ENCODE peak calls at places on chromosome 22, in eight cellular contexts. M is neural progenitor cell; O is GM12865; I is ovary; K is CD4-positive, alpha-beta T cell; H is AG09319; G is astrocyte of the spinal cord; Z is progenitor cell of endocrine pancreas. C is an unnamed sample.

GRCh38 chr22:49106136-49106930 is 721.3 kb downstream of the BRD1 start:
- DNase-seq in O (no peak), H (no peak), M (peak; percentile 20), G (no peak), I (no peak), Z (no peak), K (no peak), C (no peak)

GRCh38 chr22:47690166-47690565 is 927.7 kb downstream of the TBC1D22A start:
- DNase-seq in O (no peak), H (no peak), K (no peak), M (no peak), G (no peak), I (no peak), Z (no peak), C (no peak)

GRCh38 chr22:46106279-46107022 is 43.9 kb upstream of the PPARA start:
- DNase-seq in K (no peak), I (peak; percentile 60), O (no peak), Z (no peak), H (no peak), G (no peak), M (no peak), C (no peak)

GRCh38 chr22:24089951-24090350 is 78.8 kb downstream of the CABIN1 start:
- DNase-seq in I (no peak), Z (no peak), H (no peak), O (no peak), G (no peak), K (no peak), M (no peak), C (no peak)

GRCh38 chr22:48084041-48084748 is 1321.7 kb downstream of the TBC1D22A start:
- DNase-seq in K (no peak), O (peak; percentile 74), G (no peak), H (no peak), Z (no peak), I (no peak), M (peak; percentile 25), C (no peak)

GRCh38 chr22:23831261-23831660 is 7.5 kb downstream of the DERL3 start:
- DNase-seq in O (no peak), K (no peak), I (peak; percentile 12), H (no peak), G (no peak), M (no peak), Z (no peak), C (no peak)

GRCh38 chr22:22770280-22770871 is 117.2 kb upstream of the IGLL5 start:
- DNase-seq in O (peak; percentile 11), M (peak; percentile 68), H (no peak), I (peak; percentile 49), K (no peak), Z (peak; percentile 68), G (peak; percentile 4), C (no peak)

GRCh38 chr22:30385913-30386312 is 1.3 kb downstream of the RNF215 start:
- DNase-seq in K (no peak), M (no peak), I (no peak), G (no peak), H (no peak), Z (no peak), O (no peak), C (no peak)

GRCh38 chr22:37462983-37463382 is 23.2 kb downstream of the MFNG start:
- DNase-seq in H (no peak), Z (peak; percentile 47), I (no peak), K (no peak), O (no peak), G (peak; percentile 40), M (peak; percentile 86), C (no peak)

GRCh38 chr22:45188779-45189178 is 25.1 kb downstream of the NUP50 start:
- DNase-seq in K (no peak), I (no peak), G (no peak), Z (no peak), H (no peak), O (no peak), M (no peak), C (no peak)

GRCh38 chr22:46501701-46502100 is 35.7 kb downstream of the CELSR1 start:
- DNase-seq in K (no peak), G (peak; percentile 83), M (no peak), O (no peak), Z (no peak), H (peak; percentile 8), I (no peak), C (no peak)

GRCh38 chr22:26709617-26710390 is 52.4 kb downstream of the MIAT start:
- DNase-seq in Z (no peak), K (no peak), I (no peak), G (peak; percentile 29), H (no peak), M (no peak), O (no peak), C (no peak)

GRCh38 chr22:27630754-27631153 is 170.8 kb downstream of the MN1 start:
- DNase-seq in O (no peak), G (no peak), M (peak; percentile 73), Z (no peak), K (no peak), I (no peak), H (no peak), C (no peak)

GRCh38 chr22:49703391-49703926 is 124.2 kb downstream of the BRD1 start:
- DNase-seq in M (no peak), K (no peak), H (no peak), O (no peak), Z (no peak), I (no peak), G (no peak), C (no peak)

DNA sequence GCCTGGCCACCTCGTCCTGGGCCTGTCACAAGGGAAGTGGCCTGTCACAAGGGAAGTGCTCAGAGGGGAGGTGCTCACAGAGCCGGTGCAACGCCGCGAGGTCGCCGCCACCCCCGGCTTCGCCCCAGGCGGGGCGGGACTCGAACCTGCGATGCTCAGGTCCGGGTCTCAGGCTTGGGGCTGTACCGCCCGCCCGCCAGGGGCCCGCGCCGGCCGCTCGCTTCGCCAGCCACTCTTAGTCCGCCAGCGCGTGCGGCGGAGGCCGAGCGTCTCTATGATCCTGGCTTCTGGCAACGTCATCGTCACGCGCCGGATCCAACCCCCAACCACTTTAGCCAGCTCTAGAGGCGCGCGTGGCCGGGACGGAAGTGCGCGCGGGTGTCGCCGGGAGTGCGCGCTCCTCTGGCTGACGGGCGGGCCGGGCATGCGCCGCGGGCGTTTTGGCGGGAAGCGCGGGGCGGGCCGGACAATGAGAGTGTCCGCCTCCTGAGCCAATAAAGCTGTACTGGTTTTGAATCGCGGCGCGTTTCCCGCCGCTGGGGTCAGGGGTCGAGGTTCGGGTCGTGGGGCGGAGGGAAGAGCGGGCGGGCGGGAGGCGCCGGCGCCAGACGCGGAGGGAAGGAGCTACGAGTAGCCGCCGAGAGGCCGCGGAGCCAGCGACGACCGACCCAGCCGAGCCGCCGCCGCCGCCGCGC is at the start of gene TRMT2A:
- DNase-seq in G (peak; percentile 99), K (peak; percentile 95), I (peak; percentile 98), M (peak; percentile 99), Z (peak; percentile 97), O (peak; percentile 99), H (peak; percentile 96), C (peak; percentile 97)
- TF ChIP-seq CTCF in G (no peak), K (no peak), I (no peak), M (peak; percentile 45), Z (peak; percentile 14), O (no peak), H (no peak), C (no peak)

GRCh38 chr22:29032014-29032475 is 29.6 kb downstream of the C22orf31 start:
- DNase-seq in M (no peak), K (no peak), O (no peak), Z (no peak), H (no peak), I (no peak), G (no peak), C (no peak)
- TF ChIP-seq CTCF in M (no peak), K (no peak), O (no peak), Z (no peak), H (no peak), I (no peak), G (peak; percentile 2), C (no peak)

DNA sequence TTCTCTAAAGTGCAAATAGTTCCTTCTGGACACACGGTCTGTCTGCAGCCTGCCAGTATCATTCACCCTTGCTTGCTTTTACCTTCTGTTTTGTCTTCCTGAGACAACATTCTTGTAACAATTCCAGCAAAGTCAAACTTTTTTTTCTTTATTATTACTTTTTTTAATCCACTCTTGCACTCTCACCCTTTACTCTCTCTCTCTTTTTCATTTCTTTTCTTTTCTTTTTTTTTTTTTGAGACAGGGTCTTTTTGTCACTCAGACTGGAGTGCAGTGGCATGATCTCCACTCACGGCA is 53.7 kb downstream of the MCHR1 start:
- DNase-seq in I (no peak), K (no peak), M (no peak), H (no peak), Z (no peak), O (no peak), G (no peak), C (no peak)
- TF ChIP-seq CTCF in I (no peak), K (peak; percentile 42), M (no peak), H (no peak), Z (no peak), O (no peak), G (no peak), C (no peak)

DNA sequence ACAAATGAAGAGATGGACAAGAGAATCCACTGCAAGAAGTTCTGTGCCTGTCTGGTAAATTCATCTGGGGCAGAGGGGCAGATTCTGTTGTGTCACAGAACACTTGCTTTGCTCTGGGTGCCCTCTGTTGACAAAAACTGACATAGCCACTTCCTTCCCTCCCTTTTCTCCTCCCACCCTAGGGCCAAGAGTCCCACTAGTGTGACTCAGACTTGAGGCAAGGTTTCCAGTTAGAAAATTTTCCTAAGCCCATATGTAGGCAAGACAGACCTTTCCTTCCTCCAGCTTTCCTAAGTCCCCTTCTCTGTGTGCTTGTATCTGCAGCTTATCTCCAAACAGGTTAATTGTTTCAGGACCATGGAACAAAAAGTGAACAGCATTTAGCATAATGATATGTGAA is 106.8 kb downstream of the RBFOX2 start:
- DNase-seq in I (peak; percentile 51), O (peak; percentile 74), M (peak; percentile 73), Z (no peak), H (peak; percentile 78), K (no peak), G (peak; percentile 89), C (no peak)
- TF ChIP-seq CTCF in I (peak; percentile 50), O (peak; percentile 71), M (peak; percentile 67), Z (peak; percentile 50), H (peak; percentile 74), K (peak; percentile 53), G (peak; percentile 74), C (no peak)

DNA sequence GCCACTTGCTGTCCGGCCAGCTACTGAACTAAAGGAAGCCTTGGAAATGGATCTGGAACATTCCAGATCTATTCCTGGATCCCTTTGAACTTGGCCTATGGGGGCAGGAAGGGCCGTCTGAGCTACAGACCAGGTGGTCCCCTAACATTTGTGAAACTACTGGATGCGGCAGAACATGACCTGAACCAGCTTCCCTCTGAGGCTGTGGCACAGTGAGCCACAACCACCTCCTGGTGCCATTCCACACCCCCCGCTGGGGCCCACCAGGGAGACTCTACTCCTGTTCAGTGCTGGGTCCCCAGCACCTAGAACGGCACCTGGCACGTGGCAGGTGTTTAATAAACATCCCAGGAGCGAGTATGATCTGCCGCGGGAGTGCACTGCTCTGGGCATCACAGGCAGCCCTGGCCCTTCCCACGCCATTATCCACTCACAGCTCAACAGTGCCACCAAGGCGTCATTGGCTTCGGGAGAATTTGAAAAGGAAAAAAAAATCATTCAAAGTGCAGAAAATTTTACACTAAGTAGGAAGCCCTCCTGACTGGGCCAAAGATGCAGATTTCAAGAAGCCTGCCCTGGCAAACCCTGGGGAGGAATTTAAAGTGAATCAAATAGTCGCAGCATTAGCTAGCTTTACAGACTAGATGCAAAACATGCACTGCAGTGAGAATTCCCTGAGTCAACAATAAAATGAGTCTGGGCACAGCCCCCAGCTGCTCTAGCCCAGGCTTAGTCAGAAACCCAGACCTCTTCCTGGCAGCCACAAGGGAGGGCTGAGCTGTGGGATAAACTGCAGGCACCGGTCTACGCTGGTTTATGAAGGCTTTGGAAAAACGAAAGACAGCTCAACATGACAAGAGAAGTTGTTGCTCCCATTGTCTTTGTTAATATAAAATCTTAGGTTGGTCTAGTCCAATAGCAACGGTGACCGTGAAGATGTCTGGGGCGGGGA is 14.3 kb upstream of the EFCAB6 start:
- DNase-seq in Z (no peak), M (no peak), I (peak; percentile 55), H (no peak), G (peak; percentile 86), K (no peak), O (peak; percentile 20), C (no peak)
- TF ChIP-seq CTCF in Z (peak; percentile 19), M (no peak), I (no peak), H (peak; percentile 56), G (peak; percentile 27), K (no peak), O (peak; percentile 35), C (no peak)